ENCODE peak calls at places on chromosomes 3 and 15, in seven cellular contexts. One of them, this sample, is unnamed. For H3K27me3 and H3K36me3, the result is how much of the 10 kb centered on the place peaks cover.

GRCh38 chr3:178454714-178455113 is 81.5 kb upstream of the KCNMB2 start:
- DNase-seq in sigmoid colon: peak
- DNase-seq in GM23338: no peak
- DNase-seq in upper lobe of left lung: no peak
- DNase-seq in HepG2: no peak
- DNase-seq in stomach: no peak
- DNase-seq in SK-N-SH: no peak
- DNase-seq in this sample: no peak

GRCh38 chr3:157632081-157632480 is 128.9 kb upstream of the VEPH1 start:
- DNase-seq in sigmoid colon: no peak
- DNase-seq in GM23338: no peak
- DNase-seq in upper lobe of left lung: no peak
- DNase-seq in HepG2: no peak
- DNase-seq in stomach: no peak
- DNase-seq in SK-N-SH: peak
- DNase-seq in this sample: no peak

GRCh38 chr15:66963710-66964109 is 101.7 kb upstream of the SMAD3 start:
- DNase-seq in sigmoid colon: no peak
- DNase-seq in GM23338: no peak
- DNase-seq in upper lobe of left lung: no peak
- DNase-seq in HepG2: no peak
- DNase-seq in stomach: no peak
- DNase-seq in SK-N-SH: no peak
- DNase-seq in this sample: no peak

GRCh38 chr3:8348076-8348475 is 153.5 kb upstream of the LMCD1 start:
- DNase-seq in sigmoid colon: no peak
- DNase-seq in GM23338: no peak
- DNase-seq in upper lobe of left lung: no peak
- DNase-seq in HepG2: no peak
- DNase-seq in stomach: no peak
- DNase-seq in SK-N-SH: no peak
- DNase-seq in this sample: no peak

GRCh38 chr15:63735449-63735848 is 98.3 kb downstream of the HERC1 start:
- DNase-seq in sigmoid colon: no peak
- DNase-seq in GM23338: no peak
- DNase-seq in upper lobe of left lung: no peak
- DNase-seq in HepG2: no peak
- DNase-seq in stomach: no peak
- DNase-seq in SK-N-SH: no peak
- DNase-seq in this sample: no peak

GRCh38 chr3:139099968-139100817 is 55.5 kb upstream of the PRR23C start:
- DNase-seq in sigmoid colon: no peak
- DNase-seq in GM23338: no peak
- DNase-seq in upper lobe of left lung: no peak
- DNase-seq in HepG2: no peak
- DNase-seq in stomach: no peak
- DNase-seq in SK-N-SH: no peak
- DNase-seq in this sample: no peak

GRCh38 chr3:99747915-99748314 is 69.7 kb upstream of the CMSS1 start:
- DNase-seq in sigmoid colon: no peak
- DNase-seq in GM23338: peak
- DNase-seq in upper lobe of left lung: no peak
- DNase-seq in HepG2: no peak
- DNase-seq in stomach: no peak
- DNase-seq in SK-N-SH: no peak
- DNase-seq in this sample: no peak

GRCh38 chr3:66851894-66852613 is 146.1 kb upstream of the KBTBD8 start:
- DNase-seq in sigmoid colon: no peak
- DNase-seq in GM23338: no peak
- DNase-seq in upper lobe of left lung: no peak
- DNase-seq in HepG2: peak
- DNase-seq in stomach: no peak
- DNase-seq in SK-N-SH: no peak
- DNase-seq in this sample: no peak

GRCh38 chr3:33277193-33277882 is at the start of gene FBXL2:
- DNase-seq in sigmoid colon: peak
- DNase-seq in GM23338: peak
- DNase-seq in upper lobe of left lung: peak
- DNase-seq in HepG2: peak
- DNase-seq in stomach: peak
- DNase-seq in SK-N-SH: peak
- DNase-seq in this sample: no peak

GRCh38 chr3:71101014-71101413 is 482.5 kb downstream of the FOXP1 start:
- DNase-seq in sigmoid colon: no peak
- DNase-seq in GM23338: no peak
- DNase-seq in upper lobe of left lung: no peak
- DNase-seq in HepG2: no peak
- DNase-seq in stomach: no peak
- DNase-seq in SK-N-SH: no peak
- DNase-seq in this sample: no peak

GRCh38 chr3:98893740-98894139 is 7.8 kb downstream of the DCBLD2 start:
- DNase-seq in sigmoid colon: no peak
- DNase-seq in GM23338: no peak
- DNase-seq in upper lobe of left lung: no peak
- DNase-seq in HepG2: no peak
- DNase-seq in stomach: no peak
- DNase-seq in SK-N-SH: peak
- DNase-seq in this sample: no peak

GRCh38 chr3:12999147-13000140 is 73.8 kb downstream of the IQSEC1 start:
- DNase-seq in sigmoid colon: peak
- DNase-seq in GM23338: no peak
- DNase-seq in upper lobe of left lung: peak
- DNase-seq in HepG2: peak
- DNase-seq in stomach: peak
- DNase-seq in SK-N-SH: no peak
- DNase-seq in this sample: no peak
- TF ChIP-seq POLR2AphosphoS5 in sigmoid colon: peak
- TF ChIP-seq POLR2AphosphoS5 in GM23338: no peak
- TF ChIP-seq POLR2AphosphoS5 in upper lobe of left lung: peak
- TF ChIP-seq POLR2AphosphoS5 in HepG2: no peak
- TF ChIP-seq POLR2AphosphoS5 in stomach: no peak
- TF ChIP-seq POLR2AphosphoS5 in SK-N-SH: no peak
- TF ChIP-seq POLR2AphosphoS5 in this sample: no peak

DNA sequence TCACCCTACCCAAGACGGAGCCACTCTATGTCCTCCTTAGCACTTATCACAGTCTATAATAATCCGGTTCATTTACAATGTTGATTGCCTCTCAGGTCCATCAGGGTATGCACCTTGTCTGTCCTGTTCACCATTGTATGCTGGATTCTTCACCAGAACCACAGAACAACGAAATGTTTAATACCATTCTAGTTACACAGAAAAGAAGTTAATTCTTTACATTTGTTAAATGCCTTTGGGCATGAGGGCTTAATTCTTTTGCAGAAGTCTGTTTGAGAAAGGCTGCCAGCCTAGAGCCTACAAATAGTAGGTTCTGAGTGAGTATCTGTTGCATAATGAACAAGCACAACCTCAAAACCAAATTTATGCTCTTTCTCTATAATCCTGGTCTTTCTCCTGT is 22.6 kb downstream of the TTC23 start:
- DNase-seq in sigmoid colon: no peak
- DNase-seq in GM23338: no peak
- DNase-seq in upper lobe of left lung: no peak
- DNase-seq in HepG2: no peak
- DNase-seq in stomach: no peak
- DNase-seq in SK-N-SH: no peak
- DNase-seq in this sample: no peak
- H3K27me3 ChIP-seq in sigmoid colon: under half
- H3K27me3 ChIP-seq in GM23338: under half
- H3K27me3 ChIP-seq in upper lobe of left lung: under half
- H3K27me3 ChIP-seq in HepG2: under half
- H3K27me3 ChIP-seq in stomach: under half
- H3K27me3 ChIP-seq in SK-N-SH: under half
- H3K27me3 ChIP-seq in this sample: under half

DNA sequence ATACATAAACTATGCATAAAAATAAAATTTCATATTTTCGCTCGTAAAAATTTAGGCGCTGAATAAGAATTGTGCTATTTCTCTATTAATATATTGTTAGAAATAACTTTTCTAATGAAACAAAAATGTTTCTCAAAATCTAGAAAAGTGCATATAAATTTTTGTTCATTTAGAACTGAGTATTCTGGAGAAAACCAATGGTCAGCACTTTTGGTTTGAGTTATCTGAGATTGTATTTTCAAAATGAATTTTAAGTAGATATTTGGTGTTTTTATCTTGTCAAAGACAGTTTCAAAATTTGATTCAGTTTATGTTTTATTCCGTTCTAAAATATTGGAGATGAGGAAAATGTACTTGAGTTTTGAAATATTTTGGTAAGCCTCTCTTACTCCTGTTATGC is 13.9 kb downstream of the MYNN start:
- DNase-seq in sigmoid colon: no peak
- DNase-seq in GM23338: no peak
- DNase-seq in upper lobe of left lung: no peak
- DNase-seq in HepG2: no peak
- DNase-seq in stomach: no peak
- DNase-seq in SK-N-SH: no peak
- DNase-seq in this sample: no peak
- H3K36me3 ChIP-seq in sigmoid colon: under half
- H3K36me3 ChIP-seq in GM23338: under half
- H3K36me3 ChIP-seq in upper lobe of left lung: half or more
- H3K36me3 ChIP-seq in HepG2: under half
- H3K36me3 ChIP-seq in stomach: half or more
- H3K36me3 ChIP-seq in SK-N-SH: half or more
- H3K36me3 ChIP-seq in this sample: half or more

DNA sequence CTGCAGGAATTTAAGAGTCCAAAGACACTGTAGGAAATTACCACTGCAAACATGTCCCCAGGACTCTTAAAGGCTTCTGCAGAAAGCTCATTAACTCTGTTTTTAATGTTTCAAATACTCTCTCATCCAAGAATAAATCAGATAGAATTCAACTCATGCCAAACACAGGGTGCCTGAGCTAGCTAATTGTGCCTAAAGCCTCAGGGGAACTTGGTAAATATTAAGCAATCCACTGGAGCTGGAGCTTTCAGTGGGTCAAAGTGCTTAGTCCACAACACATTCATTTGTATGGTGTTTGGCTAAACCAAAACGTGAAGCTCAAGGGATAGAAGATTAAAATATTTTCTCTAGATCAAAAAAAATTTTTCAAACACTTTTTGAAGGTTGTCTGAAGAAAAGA is 131.4 kb downstream of the THRB start:
- DNase-seq in sigmoid colon: no peak
- DNase-seq in GM23338: no peak
- DNase-seq in upper lobe of left lung: no peak
- DNase-seq in HepG2: peak
- DNase-seq in stomach: peak
- DNase-seq in SK-N-SH: no peak
- DNase-seq in this sample: no peak
- TF ChIP-seq POLR2AphosphoS5 in sigmoid colon: no peak
- TF ChIP-seq POLR2AphosphoS5 in GM23338: no peak
- TF ChIP-seq POLR2AphosphoS5 in upper lobe of left lung: no peak
- TF ChIP-seq POLR2AphosphoS5 in HepG2: no peak
- TF ChIP-seq POLR2AphosphoS5 in stomach: peak
- TF ChIP-seq POLR2AphosphoS5 in SK-N-SH: no peak
- TF ChIP-seq POLR2AphosphoS5 in this sample: no peak

This sample was measured in Panc1.